ENCODE peak calls at places on chromosomes 16 and 17, in eight cellular contexts. Z is upper lobe of right lung; A is SK-N-SH; Y is heart right ventricle; Q is psoas muscle; H is fibroblast of lung; P is naive thymus-derived CD4-positive, alpha-beta T cell; O is trophoblast cell. G is an unnamed sample.

GRCh38 chr17:65324574-65324973 is 187.4 kb downstream of the RGS9 start:
- DNase-seq in Q (no peak), A (no peak), P (no peak), Y (no peak), Z (no peak), O (no peak), H (no peak), G (no peak)

GRCh38 chr16:50604065-50604418 is 55.8 kb downstream of the NKD1 start:
- DNase-seq in P (no peak), O (no peak), Z (no peak), Q (no peak), H (no peak), A (no peak), Y (no peak), G (no peak)

GRCh38 chr17:73998246-73999220 is 204.9 kb upstream of the RPL38 start:
- DNase-seq in A (peak; percentile 82), Q (peak; percentile 46), P (peak; percentile 24), Z (peak; percentile 79), H (no peak), O (peak; percentile 25), Y (peak; percentile 33), G (peak; percentile 85)

GRCh38 chr17:47733047-47733413 is at the start of gene TBX21:
- DNase-seq in Q (peak; percentile 83), Z (peak; percentile 84), A (peak; percentile 93), H (peak; percentile 10), O (no peak), P (peak; percentile 57), Y (peak; percentile 70), G (peak; percentile 64)

GRCh38 chr17:45338023-45338781 is 21.4 kb upstream of the MAP3K14 start:
- DNase-seq in O (no peak), Q (peak; percentile 66), Y (peak; percentile 38), A (peak; percentile 30), Z (peak; percentile 64), H (no peak), P (no peak), G (no peak)

GRCh38 chr16:27508476-27508875 is 41.2 kb downstream of the GTF3C1 start:
- DNase-seq in A (no peak), P (no peak), Q (no peak), Z (no peak), H (no peak), Y (no peak), O (peak; percentile 26), G (no peak)

GRCh38 chr16:11312718-11313492 is 31.8 kb upstream of the PRM1 start:
- DNase-seq in H (peak; percentile 84), Q (no peak), Y (no peak), Z (no peak), A (no peak), P (no peak), O (peak; percentile 70), G (peak; percentile 59)

GRCh38 chr16:11175106-11175795 is 80.8 kb downstream of the SOCS1 start:
- DNase-seq in H (no peak), O (no peak), Z (no peak), Y (no peak), P (no peak), Q (no peak), A (no peak), G (no peak)

GRCh38 chr17:2718150-2718938 is 6.8 kb upstream of the CLUH start:
- DNase-seq in Z (no peak), P (no peak), Q (peak; percentile 17), O (no peak), Y (no peak), A (no peak), H (no peak), G (no peak)

GRCh38 chr16:87966685-87967185 is 15.5 kb downstream of the BANP start:
- DNase-seq in Z (no peak), O (no peak), Q (no peak), A (no peak), Y (no peak), H (peak; percentile 18), P (no peak), G (no peak)

GRCh38 chr17:31696184-31696602 is 162.9 kb downstream of the COPRS start:
- DNase-seq in Y (peak; percentile 81), P (no peak), O (peak; percentile 86), H (peak; percentile 95), Z (peak; percentile 68), A (peak; percentile 90), Q (peak; percentile 92), G (no peak)

DNA sequence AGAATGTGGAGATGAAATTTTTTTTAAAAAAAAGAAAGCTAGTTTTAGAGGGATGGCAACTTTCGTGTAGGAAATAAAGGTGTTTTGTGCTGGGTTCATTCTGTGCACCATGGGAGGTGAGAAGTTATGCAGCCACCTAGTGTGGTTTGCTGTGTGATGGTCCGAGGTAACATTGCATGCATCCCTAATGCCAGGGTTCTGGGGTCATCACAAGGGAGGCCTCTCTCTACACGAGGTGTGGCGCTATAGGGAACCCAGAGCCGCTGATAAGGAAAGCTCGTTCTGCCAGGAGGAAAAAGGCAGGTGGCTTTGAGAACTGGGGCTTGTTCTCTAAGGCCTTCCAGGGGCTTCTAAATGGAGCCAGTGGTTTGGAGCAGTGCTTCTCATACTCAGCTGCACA is 43.3 kb downstream of the VPS35L start:
- DNase-seq in Z (no peak), A (no peak), O (no peak), Y (no peak), P (no peak), Q (no peak), H (no peak), G (no peak)
- H3K4me1 ChIP-seq in Z (no peaks in the 10 kb centered on the region), A (peaks cover 15% of the 10 kb centered on the region), O (peaks cover 12% of the 10 kb centered on the region), Y (no peaks in the 10 kb centered on the region), P (no peaks in the 10 kb centered on the region), Q (no peaks in the 10 kb centered on the region), H (no peaks in the 10 kb centered on the region), G (no peaks in the 10 kb centered on the region)

GRCh38 chr16:1283996-1284592 is 25.3 kb upstream of the UBE2I start:
- DNase-seq in A (no peak), Q (no peak), Z (no peak), H (no peak), O (no peak), Y (no peak), P (no peak), G (no peak)
- H3K27me3 ChIP-seq in A (peaks cover 90% of the 10 kb centered on the region), Q (peaks cover 74% of the 10 kb centered on the region), Z (peaks cover 34% of the 10 kb centered on the region), H (peaks cover 13% of the 10 kb centered on the region), O (no peaks in the 10 kb centered on the region), Y (peaks cover 42% of the 10 kb centered on the region), P (no peaks in the 10 kb centered on the region), G (peaks cover 11% of the 10 kb centered on the region)

GRCh38 chr16:647173-647902 is 1.8 kb upstream of the WDR90 start:
- DNase-seq in P (no peak), Y (no peak), Q (no peak), O (no peak), Z (no peak), H (no peak), A (no peak), G (no peak)
- H3K4me1 ChIP-seq in P (peaks cover 9% of the 10 kb centered on the region), Y (peaks cover 44% of the 10 kb centered on the region), Q (peaks cover 67% of the 10 kb centered on the region), O (peaks cover 15% of the 10 kb centered on the region), Z (peaks cover 41% of the 10 kb centered on the region), H (peaks cover 13% of the 10 kb centered on the region), A (peaks cover 10% of the 10 kb centered on the region), G (peaks cover 31% of the 10 kb centered on the region)

GRCh38 chr16:54201200-54201599 is 85.4 kb downstream of the IRX3 start:
- DNase-seq in Q (no peak), H (no peak), A (no peak), Z (no peak), O (no peak), P (no peak), Y (no peak), G (no peak)

GRCh38 chr16:54204756-54205155 is 81.8 kb downstream of the IRX3 start:
- DNase-seq in H (no peak), P (no peak), A (no peak), Y (no peak), Q (no peak), O (no peak), Z (no peak), G (no peak)

GRCh38 chr16:54200161-54200534 is 86.4 kb downstream of the IRX3 start:
- DNase-seq in P (no peak), Q (no peak), A (no peak), Y (no peak), O (no peak), H (no peak), Z (no peak), G (no peak)

GRCh38 chr16:54203851-54204505 is 82.6 kb downstream of the IRX3 start:
- DNase-seq in P (no peak), O (no peak), Y (no peak), A (no peak), Z (no peak), H (no peak), Q (no peak), G (no peak)

DNA sequence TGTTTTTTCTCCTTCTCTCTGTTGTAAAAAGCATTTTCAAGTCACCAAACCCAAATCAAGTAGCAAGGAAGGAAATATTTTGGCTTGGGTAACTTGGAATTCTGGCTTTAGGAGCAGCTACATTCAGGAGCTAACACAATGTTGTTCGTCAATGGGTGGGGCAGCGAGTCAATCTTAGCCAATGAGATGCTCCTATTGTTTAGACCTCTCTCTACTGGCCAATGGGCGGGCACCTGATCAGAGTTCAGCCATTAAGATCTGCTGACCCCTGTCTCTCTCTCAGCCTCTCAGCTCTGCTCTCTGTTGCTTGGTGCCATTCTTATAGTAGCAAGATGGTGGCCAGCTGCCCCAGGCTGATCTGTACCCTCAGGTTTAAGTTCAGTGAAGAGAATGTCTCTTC is 83.2 kb downstream of the IRX3 start:
- DNase-seq in Y (no peak), O (no peak), Q (no peak), A (no peak), Z (no peak), P (no peak), H (no peak), G (no peak)
- H3K27me3 ChIP-seq in Y (no peaks in the 10 kb centered on the region), O (no peaks in the 10 kb centered on the region), Q (no peaks in the 10 kb centered on the region), A (peaks cover 8% of the 10 kb centered on the region), Z (no peaks in the 10 kb centered on the region), P (no peaks in the 10 kb centered on the region), H (no peaks in the 10 kb centered on the region), G (no peaks in the 10 kb centered on the region)